ENCODE peak calls at places on chromosomes 1 and 21, in four cellular contexts. X is aorta, I is ACHN, Q is NCI-H748 treated with DMSO at 0.1 percent for 48 hours. Y is an unnamed sample.

GRCh38 chr1:14951766-14952165 is 201.8 kb upstream of the TMEM51 start:
- DNase-seq in X (no peak), I (no peak), Q (no peak), Y (no peak)

GRCh38 chr21:46621457-46622182 is 13.9 kb upstream of the PRMT2 start:
- DNase-seq in X (no peak), Q (no peak), I (no peak), Y (no peak)

GRCh38 chr21:46559291-46559983 is 45.4 kb downstream of the S100B start:
- DNase-seq in I (no peak), Q (no peak), X (no peak), Y (no peak)

GRCh38 chr1:48560114-48560513 is 88.1 kb upstream of the SPATA6 start:
- DNase-seq in X (no peak), Q (no peak), I (no peak), Y (no peak)

GRCh38 chr1:118479351-118479750 is 294.3 kb upstream of the SPAG17 start:
- DNase-seq in I (no peak), Q (peak; percentile 77), X (no peak), Y (no peak)

GRCh38 chr1:113021430-113022085 is 51.4 kb upstream of the LRIG2 start:
- DNase-seq in I (no peak), Q (peak; percentile 71), X (no peak), Y (no peak)

GRCh38 chr1:31374511-31375196 is 1.8 kb upstream of the FABP3 start:
- DNase-seq in I (peak; percentile 27), Q (no peak), X (peak; percentile 73), Y (no peak)

GRCh38 chr1:182671779-182672486 is 12.5 kb downstream of the RGS8 start:
- DNase-seq in X (no peak), Q (peak; percentile 55), I (no peak), Y (no peak)

GRCh38 chr1:239719642-239720258 is 333.4 kb downstream of the CHRM3 start:
- DNase-seq in X (no peak), I (no peak), Q (no peak), Y (no peak)

GRCh38 chr1:74452035-74452434 is 60.4 kb downstream of the LRRC53 start:
- DNase-seq in X (no peak), I (no peak), Q (no peak), Y (no peak)